ENCODE peak calls at places on chromosomes 5 and 9, in eight cellular contexts. O is NB4, B is neural progenitor cell, Z is AG09309, E is IMR-90, N is H9, L is GM12865, D is PC-3. W is an unnamed sample.

GRCh38 chr9:128887049-128887448 is 5.1 kb downstream of the LRRC8A start:
- DNase-seq in O (no peak), B (no peak), Z (no peak), E (no peak), N (no peak), L (no peak), D (no peak), W (no peak)

GRCh38 chr5:45578270-45578669 is 117.9 kb downstream of the HCN1 start:
- DNase-seq in O (no peak), B (no peak), Z (no peak), E (no peak), N (no peak), L (no peak), D (peak), W (no peak)

GRCh38 chr5:93596676-93597441 is 13.8 kb downstream of the NR2F1 start:
- DNase-seq in O (peak), B (peak), Z (no peak), E (no peak), N (peak), L (peak), D (peak), W (peak)

GRCh38 chr5:156359452-156359851 is 32.5 kb downstream of the SGCD start:
- DNase-seq in O (no peak), B (no peak), Z (peak), E (peak), N (no peak), L (no peak), D (no peak), W (no peak)

GRCh38 chr5:144068926-144069325 is 101.5 kb downstream of the YIPF5 start:
- DNase-seq in O (no peak), B (peak), Z (no peak), E (no peak), N (no peak), L (no peak), D (no peak), W (peak)

GRCh38 chr5:33890633-33891032 is 1.2 kb downstream of the ADAMTS12 start:
- DNase-seq in O (no peak), B (peak), Z (no peak), E (peak), N (peak), L (peak), D (no peak), W (no peak)

GRCh38 chr5:59236996-59237395 is 654.1 kb downstream of the RAB3C start:
- DNase-seq in O (no peak), B (no peak), Z (no peak), E (no peak), N (no peak), L (no peak), D (peak), W (peak)

GRCh38 chr9:97853056-97853843 is at the start of gene FOXE1:
- DNase-seq in O (peak), B (peak), Z (no peak), E (no peak), N (peak), L (no peak), D (no peak), W (peak)

GRCh38 chr9:108473209-108474112 is 382.3 kb downstream of the ACTL7B start:
- DNase-seq in O (no peak), B (no peak), Z (peak), E (peak), N (no peak), L (no peak), D (peak), W (peak)

GRCh38 chr9:136695435-136695895 is 8.2 kb upstream of the AGPAT2 start:
- DNase-seq in O (no peak), B (no peak), Z (no peak), E (no peak), N (no peak), L (no peak), D (peak), W (peak)

GRCh38 chr9:88537743-88538055 is 2.7 kb downstream of the NXNL2 start:
- DNase-seq in O (peak), B (peak), Z (peak), E (peak), N (no peak), L (peak), D (peak), W (peak)

GRCh38 chr5:181281077-181281983 is 20.4 kb upstream of the TRIM52 start:
- DNase-seq in O (no peak), B (peak), Z (no peak), E (no peak), N (peak), L (no peak), D (no peak), W (no peak)

GRCh38 chr5:4203146-4203545 is 607.5 kb downstream of the IRX1 start:
- DNase-seq in O (no peak), B (no peak), Z (no peak), E (no peak), N (no peak), L (no peak), D (no peak), W (no peak)

GRCh38 chr5:138646671-138647070 is 71.5 kb upstream of the HSPA9 start:
- DNase-seq in O (no peak), B (no peak), Z (no peak), E (no peak), N (no peak), L (no peak), D (no peak), W (no peak)

GRCh38 chr9:19133549-19134345 is 6.5 kb upstream of the PLIN2 start:
- DNase-seq in O (peak), B (no peak), Z (no peak), E (peak), N (no peak), L (peak), D (no peak), W (peak)

GRCh38 chr5:96090205-96090604 is 128.6 kb upstream of the ELL2 start:
- DNase-seq in O (no peak), B (no peak), Z (no peak), E (no peak), N (no peak), L (no peak), D (no peak), W (no peak)

GRCh38 chr5:130836729-130837660 is 328.1 kb downstream of the HINT1 start:
- DNase-seq in O (no peak), B (no peak), Z (no peak), E (no peak), N (no peak), L (peak), D (peak), W (peak)

GRCh38 chr5:168747987-168748777 is 169.0 kb upstream of the PANK3 start:
- DNase-seq in O (peak), B (peak), Z (no peak), E (no peak), N (peak), L (peak), D (peak), W (peak)

GRCh38 chr9:110828148-110828730 is 159.6 kb downstream of the MUSK start:
- DNase-seq in O (no peak), B (peak), Z (peak), E (peak), N (no peak), L (no peak), D (no peak), W (peak)

GRCh38 chr5:60183881-60184280 is 290.4 kb upstream of the PDE4D start:
- DNase-seq in O (no peak), B (no peak), Z (no peak), E (no peak), N (no peak), L (no peak), D (no peak), W (no peak)

GRCh38 chr9:77472646-77473045 is 175.5 kb downstream of the GNA14 start:
- DNase-seq in O (no peak), B (no peak), Z (no peak), E (no peak), N (no peak), L (no peak), D (no peak), W (no peak)

GRCh38 chr9:120617637-120617979 is 37.6 kb upstream of the CDK5RAP2 start:
- DNase-seq in O (peak), B (no peak), Z (no peak), E (peak), N (no peak), L (no peak), D (no peak), W (no peak)

GRCh38 chr5:147453901-147454814 is 55.7 kb downstream of the DPYSL3 start:
- DNase-seq in O (peak), B (peak), Z (no peak), E (peak), N (peak), L (peak), D (peak), W (peak)

GRCh38 chr5:98397081-98397480 is 376.4 kb upstream of the RGMB start:
- DNase-seq in O (no peak), B (no peak), Z (peak), E (peak), N (no peak), L (no peak), D (no peak), W (peak)

GRCh38 chr9:2717385-2717784 is at the start of gene KCNV2:
- DNase-seq in O (no peak), B (no peak), Z (no peak), E (no peak), N (no peak), L (no peak), D (no peak), W (no peak)

GRCh38 chr9:70510157-70510770 is 95.8 kb upstream of the KLF9 start:
- DNase-seq in O (peak), B (peak), Z (no peak), E (no peak), N (peak), L (peak), D (no peak), W (peak)

GRCh38 chr5:77645158-77645994 is 6.9 kb upstream of the OTP start:
- DNase-seq in O (peak), B (peak), Z (no peak), E (no peak), N (peak), L (peak), D (no peak), W (no peak)

GRCh38 chr9:9753266-9753665 is 859.5 kb downstream of the PTPRD start:
- DNase-seq in O (no peak), B (no peak), Z (no peak), E (no peak), N (no peak), L (no peak), D (no peak), W (no peak)

GRCh38 chr5:4533457-4534105 is 606.5 kb upstream of the ADAMTS16 start:
- DNase-seq in O (peak), B (no peak), Z (no peak), E (no peak), N (no peak), L (no peak), D (no peak), W (peak)

GRCh38 chr9:134838651-134839431 is 41.8 kb upstream of the FCN2 start:
- DNase-seq in O (no peak), B (no peak), Z (no peak), E (no peak), N (no peak), L (no peak), D (no peak), W (no peak)

GRCh38 chr9:134837529-134837928 is 43.1 kb upstream of the FCN2 start:
- DNase-seq in O (no peak), B (no peak), Z (no peak), E (peak), N (no peak), L (no peak), D (no peak), W (no peak)

GRCh38 chr9:134841180-134841904 is 39.3 kb upstream of the FCN2 start:
- DNase-seq in O (no peak), B (no peak), Z (no peak), E (no peak), N (no peak), L (no peak), D (no peak), W (no peak)

GRCh38 chr9:134840511-134840910 is 40.1 kb upstream of the FCN2 start:
- DNase-seq in O (no peak), B (no peak), Z (no peak), E (no peak), N (no peak), L (no peak), D (no peak), W (no peak)

DNA sequence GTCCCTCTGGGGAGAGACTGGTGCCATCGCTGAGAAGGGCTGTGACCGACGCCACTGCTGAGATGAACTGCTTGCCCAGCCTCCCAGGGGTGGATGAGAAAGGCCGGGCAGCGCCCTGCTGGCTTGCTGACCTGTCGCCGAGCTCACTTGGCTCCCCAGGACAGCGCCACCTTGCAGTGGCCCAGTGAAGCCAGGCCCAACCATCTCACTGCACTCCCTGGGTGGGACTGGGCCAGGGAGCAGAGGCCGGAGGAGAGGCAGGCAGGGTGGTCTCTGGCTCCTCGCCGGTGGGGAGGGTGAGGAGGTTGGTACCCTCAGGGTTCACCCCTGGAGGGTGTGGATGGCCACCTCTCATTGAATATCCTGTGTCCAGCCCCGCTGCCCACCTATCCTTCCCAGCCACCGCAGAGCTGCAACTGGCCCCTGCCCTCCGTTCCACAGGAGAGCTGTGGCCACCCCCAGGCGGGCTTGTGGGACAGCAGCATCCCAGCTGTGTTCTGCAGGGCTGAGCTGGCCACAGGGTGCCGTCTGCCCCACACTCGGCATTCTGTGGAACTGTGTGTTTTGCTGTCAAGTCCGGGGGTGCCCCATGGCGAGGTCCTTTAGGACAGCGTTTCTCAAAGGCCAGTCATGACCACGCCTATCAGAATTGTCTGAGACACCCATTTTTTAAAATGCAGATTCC is 41.0 kb upstream of the FCN2 start:
- DNase-seq in O (no peak), B (peak), Z (no peak), E (no peak), N (peak), L (no peak), D (no peak), W (no peak)
- TF ChIP-seq CTCF in O (peak), B (peak), Z (peak), E (no peak), N (peak), L (no peak), D (no peak), W (no peak)

GRCh38 chr5:140106805-140107311 is 7.1 kb upstream of the PURA start:
- DNase-seq in O (no peak), B (no peak), Z (no peak), E (no peak), N (no peak), L (no peak), D (no peak), W (no peak)

GRCh38 chr5:140106101-140106500 is 7.8 kb upstream of the PURA start:
- DNase-seq in O (peak), B (no peak), Z (no peak), E (no peak), N (no peak), L (no peak), D (no peak), W (peak)

GRCh38 chr5:140109050-140109817 is 4.7 kb upstream of the PURA start:
- DNase-seq in O (no peak), B (peak), Z (no peak), E (peak), N (no peak), L (no peak), D (peak), W (no peak)

GRCh38 chr5:140108093-140109049 is 5.5 kb upstream of the PURA start:
- DNase-seq in O (peak), B (peak), Z (no peak), E (no peak), N (peak), L (peak), D (peak), W (peak)

GRCh38 chr5:140107312-140108092 is 6.4 kb upstream of the PURA start:
- DNase-seq in O (peak), B (peak), Z (peak), E (peak), N (peak), L (peak), D (peak), W (peak)
- TF ChIP-seq CTCF in O (no peak), B (peak), Z (no peak), E (peak), N (no peak), L (peak), D (peak), W (no peak)

GRCh38 chr9:93298498-93299417 is 114.8 kb downstream of the WNK2 start:
- DNase-seq in O (no peak), B (no peak), Z (no peak), E (no peak), N (peak), L (no peak), D (no peak), W (no peak)
- TF ChIP-seq CTCF in O (no peak), B (no peak), Z (no peak), E (no peak), N (no peak), L (no peak), D (no peak), W (no peak)

DNA sequence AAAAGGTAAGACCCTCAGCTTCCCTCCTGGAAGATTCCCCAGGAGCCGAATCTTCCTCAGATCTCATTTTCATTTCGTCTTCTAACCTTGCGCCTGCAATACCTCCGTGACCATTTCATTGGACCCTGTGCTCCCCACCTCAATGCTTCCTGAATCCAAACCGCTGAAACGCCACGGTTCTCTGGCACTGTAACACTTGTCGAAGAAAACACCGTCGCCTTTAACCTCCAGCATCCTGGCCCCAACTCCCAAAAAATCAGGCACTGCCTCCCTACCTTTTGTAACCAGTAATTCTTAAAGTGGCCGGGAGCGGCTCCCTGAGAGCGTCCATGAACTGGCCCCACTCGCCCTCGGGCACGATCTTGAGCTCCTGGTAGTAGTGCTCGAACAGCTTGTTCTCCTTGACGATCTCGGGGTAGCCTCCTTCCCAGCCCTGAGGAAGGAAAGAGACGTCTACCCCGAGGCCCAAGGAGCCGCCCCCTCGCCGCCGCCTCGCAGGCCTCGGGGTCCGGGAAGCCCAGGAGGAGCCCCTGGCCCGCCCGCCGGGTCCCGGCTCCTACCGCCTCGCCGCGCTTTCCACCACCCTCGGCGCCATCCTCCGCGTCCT is 417 bp downstream of the NSUN2 start:
- DNase-seq in O (peak), B (no peak), Z (no peak), E (no peak), N (no peak), L (no peak), D (peak), W (peak)
- TF ChIP-seq CTCF in O (no peak), B (peak), Z (peak), E (peak), N (peak), L (no peak), D (peak), W (peak)

GRCh38 chr5:111548992-111549649 is 36.8 kb upstream of the STARD4 start:
- DNase-seq in O (no peak), B (no peak), Z (no peak), E (peak), N (no peak), L (no peak), D (peak), W (no peak)
- TF ChIP-seq CTCF in O (no peak), B (no peak), Z (no peak), E (no peak), N (no peak), L (no peak), D (no peak), W (no peak)

GRCh38 chr9:104831681-104832080 is 67.8 kb downstream of the NIPSNAP3B start:
- DNase-seq in O (no peak), B (no peak), Z (peak), E (peak), N (no peak), L (no peak), D (peak), W (peak)

GRCh38 chr9:104836235-104836634 is 72.3 kb downstream of the NIPSNAP3B start:
- DNase-seq in O (peak), B (no peak), Z (no peak), E (peak), N (no peak), L (no peak), D (no peak), W (peak)

GRCh38 chr9:104836767-104837166 is 72.8 kb downstream of the NIPSNAP3B start:
- DNase-seq in O (no peak), B (no peak), Z (no peak), E (no peak), N (no peak), L (no peak), D (no peak), W (no peak)

GRCh38 chr9:104833701-104834100 is 69.8 kb downstream of the NIPSNAP3B start:
- DNase-seq in O (no peak), B (no peak), Z (no peak), E (no peak), N (no peak), L (no peak), D (no peak), W (no peak)

DNA sequence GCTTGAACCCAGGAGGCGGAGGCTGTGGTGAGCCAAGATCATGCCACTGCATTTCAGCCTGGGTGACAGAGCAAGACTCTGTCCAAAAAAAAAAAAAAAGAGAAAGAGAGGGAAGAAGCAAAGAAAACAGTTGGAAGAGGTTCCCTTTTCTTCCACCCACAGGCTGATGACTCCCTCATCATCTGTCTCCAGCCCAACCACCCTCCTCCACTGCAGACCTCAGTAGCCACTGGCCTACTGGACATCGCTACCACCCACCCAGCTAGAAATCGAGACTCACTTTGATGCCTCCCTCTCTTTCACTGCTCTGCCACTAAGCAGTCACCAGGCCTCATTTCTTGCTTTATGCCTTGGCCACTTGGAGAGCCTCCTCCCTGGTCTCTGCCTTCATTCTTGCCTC is 71.2 kb downstream of the NIPSNAP3B start:
- DNase-seq in O (peak), B (no peak), Z (no peak), E (no peak), N (no peak), L (no peak), D (no peak), W (no peak)
- TF ChIP-seq CTCF in O (no peak), B (no peak), Z (no peak), E (no peak), N (no peak), L (no peak), D (no peak), W (no peak)

W was measured in epithelial cell of esophagus.